ENCODE peak calls at places on chromosome 14, in five cellular contexts. One of them, this sample, is unnamed.

GRCh38 chr14:104368751-104369100 is 210.8 kb upstream of the C14orf180 start:
- DNase-seq in esophagus squamous epithelium: no peak
- DNase-seq in GM23338: no peak
- DNase-seq in WERI-Rb-1: no peak
- DNase-seq in SJSA1: no peak
- DNase-seq in this sample: no peak

GRCh38 chr14:104642540-104642868 is 37.9 kb upstream of the TMEM179 start:
- DNase-seq in esophagus squamous epithelium: no peak
- DNase-seq in GM23338: no peak
- DNase-seq in WERI-Rb-1: no peak
- DNase-seq in SJSA1: no peak
- DNase-seq in this sample: no peak

GRCh38 chr14:104723651-104724406 is at the start of gene ADSS1:
- DNase-seq in esophagus squamous epithelium: no peak
- DNase-seq in GM23338: peak; percentile 78
- DNase-seq in WERI-Rb-1: peak; percentile 62
- DNase-seq in SJSA1: peak; percentile 68
- DNase-seq in this sample: no peak

GRCh38 chr14:106657460-106657859 is 1131.1 kb downstream of the TMEM121 start:
- DNase-seq in esophagus squamous epithelium: no peak
- DNase-seq in GM23338: no peak
- DNase-seq in WERI-Rb-1: peak; percentile 21
- DNase-seq in SJSA1: no peak
- DNase-seq in this sample: no peak

GRCh38 chr14:103130965-103131364 is 7.7 kb downstream of the TNFAIP2 start:
- DNase-seq in esophagus squamous epithelium: no peak
- DNase-seq in GM23338: no peak
- DNase-seq in WERI-Rb-1: no peak
- DNase-seq in SJSA1: peak; percentile 55
- DNase-seq in this sample: peak; percentile 87

GRCh38 chr14:60294670-60295069 is 45.6 kb downstream of the PPM1A start:
- DNase-seq in esophagus squamous epithelium: no peak
- DNase-seq in GM23338: no peak
- DNase-seq in WERI-Rb-1: no peak
- DNase-seq in SJSA1: no peak
- DNase-seq in this sample: no peak

GRCh38 chr14:39138450-39138849 is 24.3 kb downstream of the GEMIN2 start:
- DNase-seq in esophagus squamous epithelium: no peak
- DNase-seq in GM23338: no peak
- DNase-seq in WERI-Rb-1: no peak
- DNase-seq in SJSA1: no peak
- DNase-seq in this sample: no peak

GRCh38 chr14:68840454-68840853 is 47.6 kb upstream of the ZFP36L1 start:
- DNase-seq in esophagus squamous epithelium: no peak
- DNase-seq in GM23338: no peak
- DNase-seq in WERI-Rb-1: no peak
- DNase-seq in SJSA1: no peak
- DNase-seq in this sample: no peak

GRCh38 chr14:69008411-69008810 is 29.3 kb upstream of the ACTN1 start:
- DNase-seq in esophagus squamous epithelium: no peak
- DNase-seq in GM23338: no peak
- DNase-seq in WERI-Rb-1: no peak
- DNase-seq in SJSA1: peak; percentile 56
- DNase-seq in this sample: no peak

GRCh38 chr14:102510616-102511520 is 1.3 kb upstream of the ANKRD9 start:
- DNase-seq in esophagus squamous epithelium: no peak
- DNase-seq in GM23338: peak; percentile 94
- DNase-seq in WERI-Rb-1: peak; percentile 62
- DNase-seq in SJSA1: no peak
- DNase-seq in this sample: no peak

GRCh38 chr14:50524731-50525510 is 7.4 kb downstream of the MAP4K5 start:
- DNase-seq in esophagus squamous epithelium: no peak
- DNase-seq in GM23338: no peak
- DNase-seq in WERI-Rb-1: no peak
- DNase-seq in SJSA1: no peak
- DNase-seq in this sample: no peak

GRCh38 chr14:94354638-94355185 is 31.6 kb upstream of the SERPINA6 start:
- DNase-seq in esophagus squamous epithelium: no peak
- DNase-seq in GM23338: no peak
- DNase-seq in WERI-Rb-1: no peak
- DNase-seq in SJSA1: no peak
- DNase-seq in this sample: no peak

GRCh38 chr14:74411671-74412070 is 14.3 kb downstream of the SYNDIG1L start:
- DNase-seq in esophagus squamous epithelium: no peak
- DNase-seq in GM23338: no peak
- DNase-seq in WERI-Rb-1: no peak
- DNase-seq in SJSA1: no peak
- DNase-seq in this sample: no peak

GRCh38 chr14:22291406-22291805 is 297.6 kb downstream of the DAD1 start:
- DNase-seq in esophagus squamous epithelium: no peak
- DNase-seq in GM23338: no peak
- DNase-seq in WERI-Rb-1: no peak
- DNase-seq in SJSA1: no peak
- DNase-seq in this sample: no peak

GRCh38 chr14:105249175-105250007 is 1.1 kb downstream of the BTBD6 start:
- DNase-seq in esophagus squamous epithelium: no peak
- DNase-seq in GM23338: peak; percentile 52
- DNase-seq in WERI-Rb-1: peak; percentile 48
- DNase-seq in SJSA1: peak; percentile 10
- DNase-seq in this sample: no peak

GRCh38 chr14:50816419-50817047 is 14.4 kb downstream of the NIN start:
- DNase-seq in esophagus squamous epithelium: no peak
- DNase-seq in GM23338: no peak
- DNase-seq in WERI-Rb-1: no peak
- DNase-seq in SJSA1: no peak
- DNase-seq in this sample: no peak

GRCh38 chr14:68824517-68825347 is 31.9 kb upstream of the ZFP36L1 start:
- DNase-seq in esophagus squamous epithelium: no peak
- DNase-seq in GM23338: peak; percentile 93
- DNase-seq in WERI-Rb-1: peak; percentile 91
- DNase-seq in SJSA1: peak; percentile 55
- DNase-seq in this sample: peak; percentile 85

GRCh38 chr14:61188196-61188595 is 92.9 kb downstream of the TMEM30B start:
- DNase-seq in esophagus squamous epithelium: no peak
- DNase-seq in GM23338: peak; percentile 77
- DNase-seq in WERI-Rb-1: no peak
- DNase-seq in SJSA1: no peak
- DNase-seq in this sample: peak; percentile 53

GRCh38 chr14:68365228-68365627 is 427.6 kb downstream of the ZFP36L1 start:
- DNase-seq in esophagus squamous epithelium: no peak
- DNase-seq in GM23338: no peak
- DNase-seq in WERI-Rb-1: no peak
- DNase-seq in SJSA1: peak; percentile 54
- DNase-seq in this sample: no peak

GRCh38 chr14:68463705-68464104 is 329.2 kb downstream of the ZFP36L1 start:
- DNase-seq in esophagus squamous epithelium: no peak
- DNase-seq in GM23338: no peak
- DNase-seq in WERI-Rb-1: no peak
- DNase-seq in SJSA1: no peak
- DNase-seq in this sample: no peak

GRCh38 chr14:77228056-77228455 is 43.0 kb downstream of the NGB start:
- DNase-seq in esophagus squamous epithelium: no peak
- DNase-seq in GM23338: peak; percentile 50
- DNase-seq in WERI-Rb-1: no peak
- DNase-seq in SJSA1: no peak
- DNase-seq in this sample: no peak

GRCh38 chr14:68458840-68459469 is 333.9 kb downstream of the ZFP36L1 start:
- DNase-seq in esophagus squamous epithelium: no peak
- DNase-seq in GM23338: peak; percentile 60
- DNase-seq in WERI-Rb-1: peak; percentile 72
- DNase-seq in SJSA1: peak; percentile 79
- DNase-seq in this sample: peak; percentile 61

GRCh38 chr14:103733651-103734050 is 18.0 kb downstream of the ZFYVE21 start:
- DNase-seq in esophagus squamous epithelium: no peak
- DNase-seq in GM23338: no peak
- DNase-seq in WERI-Rb-1: no peak
- DNase-seq in SJSA1: no peak
- DNase-seq in this sample: no peak

GRCh38 chr14:99578541-99579044 is 25.4 kb downstream of the CCDC85C start:
- DNase-seq in esophagus squamous epithelium: no peak
- DNase-seq in GM23338: no peak
- DNase-seq in WERI-Rb-1: no peak
- DNase-seq in SJSA1: no peak
- DNase-seq in this sample: no peak

GRCh38 chr14:99575043-99576023 is 28.7 kb downstream of the CCDC85C start:
- DNase-seq in esophagus squamous epithelium: no peak
- DNase-seq in GM23338: no peak
- DNase-seq in WERI-Rb-1: peak; percentile 71
- DNase-seq in SJSA1: peak; percentile 80
- DNase-seq in this sample: peak; percentile 74

GRCh38 chr14:99576761-99577705 is 27.0 kb downstream of the CCDC85C start:
- DNase-seq in esophagus squamous epithelium: no peak
- DNase-seq in GM23338: no peak
- DNase-seq in WERI-Rb-1: no peak
- DNase-seq in SJSA1: no peak
- DNase-seq in this sample: no peak

GRCh38 chr14:99574099-99574880 is 29.7 kb downstream of the CCDC85C start:
- DNase-seq in esophagus squamous epithelium: no peak
- DNase-seq in GM23338: peak; percentile 84
- DNase-seq in WERI-Rb-1: no peak
- DNase-seq in SJSA1: peak; percentile 92
- DNase-seq in this sample: no peak

GRCh38 chr14:99576304-99576703 is 27.7 kb downstream of the CCDC85C start:
- DNase-seq in esophagus squamous epithelium: no peak
- DNase-seq in GM23338: no peak
- DNase-seq in WERI-Rb-1: peak; percentile 47
- DNase-seq in SJSA1: no peak
- DNase-seq in this sample: no peak
- H3K27ac ChIP-seq in esophagus squamous epithelium: peak overlapping the region; percentile 97
- H3K27ac ChIP-seq in GM23338: no peak overlapping the region
- H3K27ac ChIP-seq in WERI-Rb-1: peak overlapping the region; percentile 96
- H3K27ac ChIP-seq in SJSA1: peak overlapping the region; percentile 75
- H3K27ac ChIP-seq in this sample: peak overlapping the region; percentile 84

GRCh38 chr14:93286212-93286890 is 46.5 kb downstream of the BTBD7 start:
- DNase-seq in esophagus squamous epithelium: no peak
- DNase-seq in GM23338: peak; percentile 33
- DNase-seq in WERI-Rb-1: no peak
- DNase-seq in SJSA1: no peak
- DNase-seq in this sample: no peak

GRCh38 chr14:93280743-93281142 is 52.1 kb downstream of the BTBD7 start:
- DNase-seq in esophagus squamous epithelium: no peak
- DNase-seq in GM23338: no peak
- DNase-seq in WERI-Rb-1: no peak
- DNase-seq in SJSA1: no peak
- DNase-seq in this sample: no peak

GRCh38 chr14:93281937-93282336 is 50.9 kb downstream of the BTBD7 start:
- DNase-seq in esophagus squamous epithelium: no peak
- DNase-seq in GM23338: no peak
- DNase-seq in WERI-Rb-1: no peak
- DNase-seq in SJSA1: no peak
- DNase-seq in this sample: no peak

DNA sequence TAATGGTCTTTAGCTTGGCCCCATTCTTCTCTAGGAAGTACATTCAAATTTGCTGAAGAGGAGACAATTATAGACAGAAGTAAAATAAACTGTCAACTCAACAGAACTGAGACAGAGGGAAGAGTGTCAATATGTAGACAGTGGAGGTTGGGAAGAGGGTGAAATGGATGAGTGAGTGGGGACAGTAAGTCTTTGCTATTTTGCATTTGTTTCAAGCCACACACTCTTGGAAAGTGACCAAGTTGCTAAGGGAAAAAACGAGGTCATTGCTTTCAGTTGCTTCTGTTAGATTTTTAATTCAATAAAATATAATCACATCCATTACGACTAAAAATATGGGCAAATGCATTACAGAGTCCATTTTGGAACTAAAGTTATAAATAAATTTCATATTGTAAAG is 47.8 kb downstream of the BTBD7 start:
- DNase-seq in esophagus squamous epithelium: no peak
- DNase-seq in GM23338: no peak
- DNase-seq in WERI-Rb-1: no peak
- DNase-seq in SJSA1: no peak
- DNase-seq in this sample: no peak
- H3K27ac ChIP-seq in esophagus squamous epithelium: no peak overlapping the region
- H3K27ac ChIP-seq in GM23338: no peak overlapping the region
- H3K27ac ChIP-seq in WERI-Rb-1: no peak overlapping the region
- H3K27ac ChIP-seq in SJSA1: no peak overlapping the region
- H3K27ac ChIP-seq in this sample: no peak overlapping the region

GRCh38 chr14:21023174-21023573 is 1.7 kb downstream of the NDRG2 start:
- DNase-seq in esophagus squamous epithelium: no peak
- DNase-seq in GM23338: no peak
- DNase-seq in WERI-Rb-1: no peak
- DNase-seq in SJSA1: no peak
- DNase-seq in this sample: no peak

GRCh38 chr14:21022686-21023085 is 2.2 kb downstream of the NDRG2 start:
- DNase-seq in esophagus squamous epithelium: no peak
- DNase-seq in GM23338: no peak
- DNase-seq in WERI-Rb-1: no peak
- DNase-seq in SJSA1: no peak
- DNase-seq in this sample: no peak

GRCh38 chr14:21025374-21026151 is 702 bp upstream of the NDRG2 start:
- DNase-seq in esophagus squamous epithelium: no peak
- DNase-seq in GM23338: peak; percentile 85
- DNase-seq in WERI-Rb-1: no peak
- DNase-seq in SJSA1: no peak
- DNase-seq in this sample: peak; percentile 79

GRCh38 chr14:21024668-21025373 is at the start of gene NDRG2:
- DNase-seq in esophagus squamous epithelium: no peak
- DNase-seq in GM23338: peak; percentile 95
- DNase-seq in WERI-Rb-1: peak; percentile 91
- DNase-seq in SJSA1: no peak
- DNase-seq in this sample: peak; percentile 85

DNA sequence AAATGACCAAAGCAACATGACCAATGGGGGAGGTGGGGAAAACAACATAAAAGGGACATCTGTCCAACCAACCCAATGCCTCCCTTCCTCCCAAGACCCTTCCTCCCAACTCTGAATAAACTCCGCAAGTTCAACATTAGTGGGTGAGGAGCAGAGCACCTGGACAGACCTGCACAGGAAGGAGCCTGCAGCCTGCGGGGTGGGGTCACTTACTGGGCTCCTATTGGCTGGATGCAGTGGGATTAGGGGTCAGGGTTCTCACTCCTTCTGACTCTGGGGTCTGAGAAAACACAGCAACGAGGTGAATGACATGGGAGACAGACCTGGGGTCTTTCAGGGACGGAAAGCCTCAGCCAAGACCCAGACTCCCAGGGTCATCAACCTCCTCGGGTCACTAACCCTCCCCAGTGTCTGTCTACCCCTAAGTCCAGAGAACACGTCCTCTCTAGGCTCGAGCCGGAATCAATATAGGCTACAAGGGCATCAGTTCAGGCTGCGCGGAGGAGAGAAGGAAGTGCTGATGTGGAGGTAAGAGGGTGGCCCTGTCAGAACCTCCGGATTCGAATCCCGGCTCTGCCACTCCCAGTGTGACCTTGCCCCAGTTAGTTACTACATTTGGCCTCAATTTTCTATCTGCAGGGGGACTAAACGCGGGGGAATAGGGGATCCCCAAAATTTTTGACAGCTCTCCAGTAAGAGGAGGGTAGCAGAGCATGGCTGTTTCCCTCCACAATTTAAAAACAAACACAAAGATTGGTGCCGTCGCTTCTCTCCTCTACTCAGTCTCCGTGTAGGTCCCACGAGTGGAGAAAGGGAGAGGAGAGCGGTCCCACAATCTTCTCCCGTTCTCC is 819 bp downstream of the NDRG2 start:
- DNase-seq in esophagus squamous epithelium: no peak
- DNase-seq in GM23338: peak; percentile 44
- DNase-seq in WERI-Rb-1: no peak
- DNase-seq in SJSA1: no peak
- DNase-seq in this sample: no peak
- H3K27ac ChIP-seq in esophagus squamous epithelium: peak overlapping the region; percentile 95
- H3K27ac ChIP-seq in GM23338: no peak overlapping the region
- H3K27ac ChIP-seq in WERI-Rb-1: peak overlapping the region; percentile 78
- H3K27ac ChIP-seq in SJSA1: no peak overlapping the region
- H3K27ac ChIP-seq in this sample: peak overlapping the region; percentile 95

GRCh38 chr14:52929192-52929807 is 21.6 kb downstream of the FERMT2 start:
- DNase-seq in esophagus squamous epithelium: no peak
- DNase-seq in GM23338: peak; percentile 46
- DNase-seq in WERI-Rb-1: no peak
- DNase-seq in SJSA1: no peak
- DNase-seq in this sample: no peak
- H3K27ac ChIP-seq in esophagus squamous epithelium: peak overlapping the region; percentile 2
- H3K27ac ChIP-seq in GM23338: peak overlapping the region; percentile 21
- H3K27ac ChIP-seq in WERI-Rb-1: no peak overlapping the region
- H3K27ac ChIP-seq in SJSA1: no peak overlapping the region
- H3K27ac ChIP-seq in this sample: no peak overlapping the region